ENCODE peak calls at places on chromosomes 1 and 21, in eight cellular contexts. Q, L, N, W, R, K, V and Z are unnamed samples.

GRCh38 chr1:44408181-44409018 is 3.3 kb downstream of the RNF220 start:
- DNase-seq in L (no peak), Q (no peak), N (no peak), V (no peak), K (no peak), R (no peak), W (peak), Z (no peak)

GRCh38 chr1:31760901-31761470 is 3.2 kb downstream of the ADGRB2 start:
- DNase-seq in K (peak), W (peak), R (peak), N (no peak), Q (peak), L (peak), V (peak), Z (peak)

GRCh38 chr21:35398366-35398982 is 349.4 kb upstream of the RUNX1 start:
- DNase-seq in R (no peak), K (no peak), W (no peak), V (no peak), Q (peak), N (no peak), L (no peak), Z (no peak)

GRCh38 chr21:45208627-45208951 is 79.1 kb downstream of the POFUT2 start:
- DNase-seq in R (peak), V (no peak), Q (no peak), W (peak), N (no peak), L (no peak), K (no peak), Z (no peak)

GRCh38 chr21:38196033-38196432 is 60.8 kb upstream of the KCNJ15 start:
- DNase-seq in R (no peak), N (no peak), V (no peak), Q (no peak), L (no peak), W (no peak), K (no peak), Z (no peak)

GRCh38 chr1:176541663-176542062 is 78.7 kb downstream of the PAPPA2 start:
- DNase-seq in N (no peak), L (no peak), Q (no peak), W (no peak), R (no peak), K (no peak), V (no peak), Z (no peak)

GRCh38 chr1:41537788-41538351 is 53.4 kb upstream of the EDN2 start:
- DNase-seq in L (peak), N (no peak), R (peak), V (no peak), W (no peak), Q (peak), K (no peak), Z (no peak)

GRCh38 chr1:171738921-171739320 is 2.9 kb downstream of the VAMP4 start:
- DNase-seq in K (no peak), R (no peak), L (no peak), N (no peak), W (no peak), Q (no peak), V (no peak), Z (no peak)